ENCODE peak calls at places on chromosomes 13 and 19, in seven cellular contexts. L is neural crest cell, V is GM10248, O is fibroblast of lung, S is lower leg skin, R is type B pancreatic cell, D is H1. B is an unnamed sample.

GRCh38 chr19:19342086-19343015 is 21.7 kb downstream of the MAU2 start:
- DNase-seq in L (peak), V (peak), O (peak), S (no peak), R (peak), D (peak), B (peak)

GRCh38 chr19:1507192-1507660 is 5.6 kb downstream of the ADAMTSL5 start:
- DNase-seq in L (no peak), V (no peak), O (no peak), S (no peak), R (peak), D (no peak), B (no peak)

GRCh38 chr13:112968380-112968909 is 569 bp upstream of the MCF2L start:
- DNase-seq in L (no peak), V (no peak), O (no peak), S (no peak), R (no peak), D (no peak), B (no peak)

GRCh38 chr13:102322211-102322610 is 79.6 kb downstream of the FGF14 start:
- DNase-seq in L (no peak), V (no peak), O (no peak), S (no peak), R (no peak), D (no peak), B (no peak)

GRCh38 chr13:49953560-49953959 is 17.4 kb upstream of the SPRYD7 start:
- DNase-seq in L (no peak), V (no peak), O (no peak), S (no peak), R (no peak), D (no peak), B (no peak)

GRCh38 chr13:46469064-46469463 is 82.0 kb upstream of the RUBCNL start:
- DNase-seq in L (no peak), V (no peak), O (peak), S (no peak), R (no peak), D (no peak), B (peak)

GRCh38 chr19:5953034-5953589 is 24.8 kb downstream of the RANBP3 start:
- DNase-seq in L (no peak), V (no peak), O (peak), S (no peak), R (no peak), D (no peak), B (no peak)

GRCh38 chr19:53147645-53148044 is 11.2 kb downstream of the ZNF347 start:
- DNase-seq in L (no peak), V (no peak), O (no peak), S (no peak), R (no peak), D (no peak), B (no peak)

GRCh38 chr13:51605698-51606097 is 21.4 kb downstream of the WDFY2 start:
- DNase-seq in L (no peak), V (no peak), O (no peak), S (no peak), R (no peak), D (no peak), B (no peak)

GRCh38 chr13:37868691-37869505 is 674 bp downstream of the TRPC4 start:
- DNase-seq in L (peak), V (peak), O (peak), S (no peak), R (no peak), D (no peak), B (peak)

GRCh38 chr13:99982021-99982740 is 597 bp downstream of the ZIC2 start:
- DNase-seq in L (no peak), V (no peak), O (peak), S (no peak), R (peak), D (no peak), B (no peak)

GRCh38 chr13:50171585-50172282 is 156.5 kb downstream of the KCNRG start:
- DNase-seq in L (no peak), V (no peak), O (peak), S (no peak), R (no peak), D (no peak), B (no peak)

GRCh38 chr19:50356691-50357177 is 8.7 kb downstream of the NAPSA start:
- DNase-seq in L (no peak), V (no peak), O (no peak), S (no peak), R (no peak), D (no peak), B (no peak)

GRCh38 chr19:33621811-33622504 is at the start of gene CHST8:
- DNase-seq in L (peak), V (peak), O (peak), S (no peak), R (no peak), D (no peak), B (no peak)

GRCh38 chr13:19822673-19823072 is 39.9 kb upstream of the PSPC1 start:
- DNase-seq in L (no peak), V (no peak), O (no peak), S (peak), R (no peak), D (no peak), B (no peak)

GRCh38 chr13:24007979-24008620 is 110.8 kb upstream of the C1QTNF9B start:
- DNase-seq in L (no peak), V (no peak), O (no peak), S (no peak), R (no peak), D (no peak), B (no peak)

GRCh38 chr13:74945637-74946036 is 536.3 kb downstream of the TBC1D4 start:
- DNase-seq in L (no peak), V (no peak), O (no peak), S (no peak), R (no peak), D (no peak), B (no peak)

GRCh38 chr19:15091918-15092753 is 10.1 kb downstream of the OR1I1 start:
- DNase-seq in L (peak), V (peak), O (peak), S (no peak), R (no peak), D (no peak), B (peak)

GRCh38 chr19:11420894-11421606 is 1.9 kb upstream of the RGL3 start:
- DNase-seq in L (no peak), V (no peak), O (no peak), S (no peak), R (no peak), D (no peak), B (no peak)

GRCh38 chr13:108575430-108575829 is 54.0 kb upstream of the MYO16 start:
- DNase-seq in L (no peak), V (no peak), O (no peak), S (no peak), R (no peak), D (no peak), B (no peak)

GRCh38 chr13:46521921-46522691 is 30.9 kb upstream of the LRCH1 start:
- DNase-seq in L (no peak), V (no peak), O (no peak), S (no peak), R (no peak), D (no peak), B (no peak)

GRCh38 chr19:11513946-11514345 is 8.3 kb upstream of the ZNF653 start:
- DNase-seq in L (no peak), V (no peak), O (no peak), S (no peak), R (no peak), D (no peak), B (no peak)

GRCh38 chr13:32877491-32877890 is 138.7 kb upstream of the KL start:
- DNase-seq in L (no peak), V (no peak), O (no peak), S (no peak), R (no peak), D (no peak), B (no peak)

GRCh38 chr19:4429266-4430200 is 27.1 kb downstream of the CHAF1A start:
- DNase-seq in L (no peak), V (no peak), O (no peak), S (no peak), R (no peak), D (no peak), B (no peak)

GRCh38 chr13:111282425-111282824 is 38.0 kb upstream of the TEX29 start:
- DNase-seq in L (no peak), V (no peak), O (no peak), S (no peak), R (no peak), D (no peak), B (no peak)

GRCh38 chr13:71156550-71156949 is 710.5 kb downstream of the DACH1 start:
- DNase-seq in L (no peak), V (no peak), O (no peak), S (no peak), R (no peak), D (no peak), B (no peak)

GRCh38 chr19:2775556-2776430 is 7.3 kb downstream of the SGTA start:
- DNase-seq in L (no peak), V (peak), O (peak), S (no peak), R (no peak), D (no peak), B (no peak)

GRCh38 chr13:94967183-94968039 is 255.1 kb upstream of the SOX21 start:
- DNase-seq in L (peak), V (peak), O (peak), S (no peak), R (peak), D (no peak), B (no peak)

GRCh38 chr19:47049307-47049700 is 880 bp upstream of the TMEM160 start:
- DNase-seq in L (no peak), V (no peak), O (peak), S (no peak), R (no peak), D (no peak), B (peak)

GRCh38 chr19:5961969-5962945 is 15.7 kb downstream of the RANBP3 start:
- DNase-seq in L (no peak), V (no peak), O (peak), S (no peak), R (no peak), D (no peak), B (no peak)

DNA sequence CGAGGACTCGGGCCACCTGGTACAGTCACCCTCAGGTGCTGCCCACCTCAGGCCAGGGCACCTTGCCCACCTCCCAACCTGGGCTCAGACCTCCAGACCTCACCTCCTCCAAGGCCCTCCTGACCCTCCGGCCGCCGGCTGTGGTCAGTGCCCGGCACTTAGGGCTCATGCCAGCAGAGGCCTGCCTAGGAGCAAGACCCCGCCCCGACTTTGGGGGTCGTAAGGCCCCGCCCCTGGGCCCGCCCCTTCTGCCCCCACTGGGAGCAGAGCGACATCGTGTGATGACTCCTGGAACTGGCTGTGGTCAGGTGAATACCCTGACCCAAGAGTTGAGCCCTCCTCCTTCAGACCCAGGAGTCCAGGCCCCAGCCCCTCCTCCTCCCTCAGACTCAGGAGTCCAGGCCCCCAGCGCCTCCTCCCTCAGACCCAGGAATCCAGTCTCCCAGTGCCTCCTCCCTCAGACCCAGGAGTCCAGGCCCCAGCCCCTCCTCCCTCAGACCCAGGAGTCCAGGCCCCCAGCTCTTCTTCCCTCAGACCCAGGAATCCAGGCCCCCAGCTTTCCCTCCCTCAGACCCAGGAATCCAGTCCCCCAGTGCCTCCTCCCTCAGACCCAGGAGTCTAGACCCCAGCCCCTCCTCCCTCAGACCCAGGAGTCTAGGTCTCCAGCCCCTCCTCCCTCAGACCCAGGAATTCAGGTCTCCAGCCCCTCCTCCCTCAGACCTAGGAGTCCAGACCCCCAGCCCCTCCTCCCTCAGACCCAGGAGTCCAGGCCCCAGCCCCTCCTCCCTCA is at the start of gene SBK2:
- DNase-seq in L (peak), V (no peak), O (no peak), S (no peak), R (no peak), D (peak), B (no peak)
- TF ChIP-seq CTCF in L (peak), V (no peak), O (peak), S (no peak), R (peak), D (peak), B (peak)

GRCh38 chr19:13761423-13761822 is 2.9 kb upstream of the MRI1 start:
- DNase-seq in L (no peak), V (no peak), O (no peak), S (no peak), R (no peak), D (no peak), B (no peak)
- TF ChIP-seq CTCF in L (peak), V (no peak), O (no peak), S (no peak), R (peak), D (no peak), B (peak)

DNA sequence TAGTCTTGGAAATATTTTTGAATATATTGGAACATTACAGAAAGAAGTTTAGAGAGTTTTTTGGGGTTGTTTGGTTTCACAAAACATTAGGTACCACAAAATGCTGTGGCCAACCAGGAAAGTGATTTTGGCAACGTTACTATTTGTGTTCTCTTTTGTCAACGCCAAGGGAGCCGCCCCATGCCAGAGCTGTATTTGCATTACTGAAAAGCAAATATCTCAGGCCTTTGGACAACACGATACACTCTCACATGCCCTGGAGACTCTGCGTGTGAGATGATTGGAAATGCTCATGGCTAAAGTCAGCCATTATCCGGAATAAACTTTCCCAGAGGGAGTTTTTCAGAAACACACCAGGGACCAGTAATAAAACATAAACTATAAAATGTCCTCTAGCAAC is 324.6 kb downstream of the SHISA2 start:
- DNase-seq in L (no peak), V (no peak), O (no peak), S (no peak), R (no peak), D (no peak), B (no peak)
- TF ChIP-seq CTCF in L (no peak), V (no peak), O (no peak), S (no peak), R (no peak), D (no peak), B (no peak)

GRCh38 chr19:35740423-35741215 is 1.6 kb downstream of the IGFLR1 start:
- DNase-seq in L (peak), V (peak), O (peak), S (peak), R (peak), D (peak), B (peak)
- TF ChIP-seq CTCF in L (peak), V (peak), O (no peak), S (peak), R (no peak), D (peak), B (peak)

DNA sequence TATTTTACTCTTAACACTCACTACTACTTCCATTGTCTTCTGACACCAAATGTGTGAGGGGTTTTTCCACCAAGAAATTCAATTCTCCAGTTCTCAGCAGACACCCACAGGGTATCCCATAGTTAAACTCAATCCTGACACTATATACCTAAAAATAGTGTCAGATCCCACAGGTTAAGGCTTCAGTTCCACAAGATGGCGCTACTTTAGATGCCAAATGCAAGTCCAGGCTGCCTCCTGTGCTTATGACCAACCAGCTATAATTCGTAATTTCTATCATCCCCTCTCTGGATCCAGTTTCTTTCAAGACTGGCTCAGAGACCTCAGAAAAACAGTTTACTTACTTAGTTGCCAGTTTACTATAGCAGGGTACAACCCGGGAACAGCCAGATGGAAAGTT is 1146.2 kb upstream of the SPRY2 start:
- DNase-seq in L (peak), V (no peak), O (no peak), S (no peak), R (no peak), D (peak), B (no peak)
- TF ChIP-seq CTCF in L (peak), V (no peak), O (peak), S (no peak), R (peak), D (peak), B (no peak)

DNA sequence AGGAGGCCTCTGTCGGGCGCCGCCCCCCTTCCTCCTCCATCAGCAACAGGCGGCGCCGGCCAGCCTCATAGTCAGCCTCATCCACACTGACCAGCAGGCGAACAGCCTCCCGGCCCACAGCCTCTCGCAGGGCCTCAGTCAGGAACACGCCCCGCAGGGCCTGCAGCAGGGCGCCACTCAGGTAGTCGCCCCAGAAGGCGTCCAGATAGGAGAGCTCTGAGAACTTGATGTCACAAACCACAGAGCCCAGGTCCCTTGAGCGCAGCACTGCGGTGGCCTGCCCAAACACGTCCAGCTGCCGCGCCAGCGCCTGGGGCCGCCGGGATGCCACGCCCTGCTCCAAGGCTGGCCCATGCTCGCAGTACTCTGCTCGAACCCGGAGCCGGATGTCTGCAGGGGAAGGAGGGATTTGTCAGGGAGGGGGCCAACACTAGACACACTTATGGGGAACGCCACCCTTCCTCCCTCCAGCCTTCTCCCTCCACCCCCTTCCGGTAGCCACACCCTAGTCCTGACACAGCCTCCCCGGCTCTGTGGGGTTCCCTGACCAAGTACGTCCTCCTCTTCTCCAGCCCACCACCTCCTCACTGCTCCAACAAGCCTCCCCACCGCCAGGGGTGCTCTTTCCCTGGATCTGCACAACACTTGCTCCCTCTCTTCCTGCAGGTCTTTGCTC is 17.9 kb downstream of the DEDD2 start:
- DNase-seq in L (no peak), V (peak), O (no peak), S (peak), R (no peak), D (no peak), B (no peak)
- TF ChIP-seq CTCF in L (no peak), V (peak), O (no peak), S (no peak), R (no peak), D (peak), B (no peak)